ENCODE peak calls at places on chromosomes 5 and 9, in eight cellular contexts. J is ovary; M is suprapubic skin; F is colonic mucosa; L is stomach; K is MM.1S; T is CD4-positive, alpha-beta memory T cell; P is tibial artery. R is an unnamed sample.

GRCh38 chr9:37936965-37937364 is 33.0 kb upstream of the SLC25A51 start:
- DNase-seq in J (no peak), M (no peak), F (no peak), L (no peak), K (no peak), T (no peak), P (no peak), R (no peak)

GRCh38 chr5:1536298-1537165 is 12.8 kb upstream of the LPCAT1 start:
- DNase-seq in J (no peak), M (no peak), F (peak; percentile 27), L (peak; percentile 34), K (peak; percentile 62), T (peak; percentile 67), P (peak; percentile 19), R (peak; percentile 45)

GRCh38 chr9:16455842-16456241 is 414.6 kb downstream of the BNC2 start:
- DNase-seq in J (no peak), M (no peak), F (no peak), L (no peak), K (no peak), T (no peak), P (no peak), R (no peak)

GRCh38 chr5:21154526-21154925 is 1166.5 kb upstream of the CDH18 start:
- DNase-seq in J (no peak), M (no peak), F (no peak), L (no peak), K (no peak), T (no peak), P (no peak), R (no peak)

GRCh38 chr9:120891255-120891954 is 14.4 kb upstream of the PHF19 start:
- DNase-seq in J (no peak), M (no peak), F (no peak), L (no peak), K (no peak), T (peak; percentile 59), P (no peak), R (peak; percentile 66)

GRCh38 chr5:72541501-72542235 is 34.5 kb upstream of the ZNF366 start:
- DNase-seq in J (no peak), M (no peak), F (no peak), L (no peak), K (no peak), T (no peak), P (no peak), R (no peak)

GRCh38 chr5:137575847-137576246 is 76.7 kb upstream of the SPOCK1 start:
- DNase-seq in J (no peak), M (no peak), F (no peak), L (no peak), K (no peak), T (no peak), P (no peak), R (no peak)

GRCh38 chr9:89390068-89390555 is 71.8 kb downstream of the SECISBP2 start:
- DNase-seq in J (no peak), M (no peak), F (no peak), L (no peak), K (no peak), T (no peak), P (no peak), R (no peak)

GRCh38 chr9:126916909-126917308 is 2.3 kb downstream of the RALGPS1 start:
- DNase-seq in J (no peak), M (no peak), F (no peak), L (no peak), K (no peak), T (no peak), P (no peak), R (no peak)

GRCh38 chr5:22549876-22550671 is 303.1 kb downstream of the CDH12 start:
- DNase-seq in J (no peak), M (no peak), F (no peak), L (no peak), K (no peak), T (no peak), P (no peak), R (no peak)

GRCh38 chr9:123020796-123021195 is 12.7 kb upstream of the GPR21 start:
- DNase-seq in J (no peak), M (no peak), F (no peak), L (no peak), K (no peak), T (no peak), P (no peak), R (no peak)

GRCh38 chr9:93009337-93010015 is 49.0 kb upstream of the SUSD3 start:
- DNase-seq in J (no peak), M (no peak), F (peak; percentile 14), L (no peak), K (no peak), T (no peak), P (no peak), R (no peak)

GRCh38 chr9:100170556-100170955 is 71.5 kb downstream of the INVS start:
- DNase-seq in J (no peak), M (no peak), F (no peak), L (no peak), K (no peak), T (no peak), P (no peak), R (no peak)

GRCh38 chr9:10000669-10001068 is 612.1 kb downstream of the PTPRD start:
- DNase-seq in J (no peak), M (no peak), F (no peak), L (no peak), K (no peak), T (no peak), P (no peak), R (no peak)

GRCh38 chr5:54668096-54668495 is 150.5 kb downstream of the SNX18 start:
- DNase-seq in J (no peak), M (no peak), F (no peak), L (no peak), K (no peak), T (no peak), P (no peak), R (no peak)

GRCh38 chr5:54669285-54669684 is 151.7 kb downstream of the SNX18 start:
- DNase-seq in J (no peak), M (no peak), F (no peak), L (no peak), K (no peak), T (no peak), P (no peak), R (no peak)

GRCh38 chr5:54671111-54671531 is 153.6 kb downstream of the SNX18 start:
- DNase-seq in J (no peak), M (no peak), F (no peak), L (no peak), K (no peak), T (no peak), P (no peak), R (no peak)

GRCh38 chr5:54672867-54673266 is 155.3 kb downstream of the SNX18 start:
- DNase-seq in J (no peak), M (no peak), F (no peak), L (no peak), K (no peak), T (no peak), P (no peak), R (no peak)

GRCh38 chr5:54669845-54670635 is 152.5 kb downstream of the SNX18 start:
- DNase-seq in J (no peak), M (no peak), F (no peak), L (no peak), K (no peak), T (no peak), P (no peak), R (no peak)
- H3K4me3 ChIP-seq in J (no peak overlapping the region), M (no peak overlapping the region), F (no peak overlapping the region), L (no peak overlapping the region), K (no peak overlapping the region), T (no peak overlapping the region), P (no peak overlapping the region), R (no peak overlapping the region)

GRCh38 chr5:34712565-34712964 is 56.4 kb downstream of the RAI14 start:
- DNase-seq in J (no peak), M (no peak), F (no peak), L (no peak), K (no peak), T (no peak), P (no peak), R (no peak)

GRCh38 chr5:34707451-34708107 is 51.5 kb downstream of the RAI14 start:
- DNase-seq in J (no peak), M (no peak), F (no peak), L (no peak), K (no peak), T (no peak), P (no peak), R (no peak)

GRCh38 chr5:34709861-34710673 is 53.9 kb downstream of the RAI14 start:
- DNase-seq in J (no peak), M (no peak), F (no peak), L (no peak), K (no peak), T (no peak), P (no peak), R (no peak)

GRCh38 chr5:34706084-34706483 is 50.0 kb downstream of the RAI14 start:
- DNase-seq in J (no peak), M (no peak), F (no peak), L (no peak), K (no peak), T (no peak), P (no peak), R (no peak)

DNA sequence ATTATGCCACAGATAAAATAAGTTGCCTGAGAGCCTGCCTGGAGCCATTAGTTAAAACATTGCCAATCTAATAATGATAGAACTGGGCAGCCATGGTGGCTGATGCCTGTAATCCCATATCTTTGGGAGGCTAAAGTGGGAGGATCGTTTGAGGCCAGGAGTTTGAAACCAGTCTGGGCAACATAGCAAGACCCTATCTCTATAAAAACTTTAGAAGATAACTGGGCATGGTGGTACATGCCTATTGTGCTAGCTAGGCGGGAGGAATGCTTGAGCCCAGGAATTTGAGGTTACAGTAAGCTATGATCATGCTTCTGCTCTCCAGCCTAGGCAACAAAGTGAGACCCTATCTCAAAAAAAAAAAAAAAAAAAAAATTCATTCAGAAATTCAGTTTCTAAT is 52.6 kb downstream of the RAI14 start:
- DNase-seq in J (no peak), M (no peak), F (no peak), L (no peak), K (no peak), T (no peak), P (no peak), R (no peak)
- H3K27ac ChIP-seq in J (no peak overlapping the region), M (no peak overlapping the region), F (no peak overlapping the region), L (no peak overlapping the region), K (no peak overlapping the region), T (no peak overlapping the region), P (peak overlapping the region; percentile 47), R (no peak overlapping the region)

DNA sequence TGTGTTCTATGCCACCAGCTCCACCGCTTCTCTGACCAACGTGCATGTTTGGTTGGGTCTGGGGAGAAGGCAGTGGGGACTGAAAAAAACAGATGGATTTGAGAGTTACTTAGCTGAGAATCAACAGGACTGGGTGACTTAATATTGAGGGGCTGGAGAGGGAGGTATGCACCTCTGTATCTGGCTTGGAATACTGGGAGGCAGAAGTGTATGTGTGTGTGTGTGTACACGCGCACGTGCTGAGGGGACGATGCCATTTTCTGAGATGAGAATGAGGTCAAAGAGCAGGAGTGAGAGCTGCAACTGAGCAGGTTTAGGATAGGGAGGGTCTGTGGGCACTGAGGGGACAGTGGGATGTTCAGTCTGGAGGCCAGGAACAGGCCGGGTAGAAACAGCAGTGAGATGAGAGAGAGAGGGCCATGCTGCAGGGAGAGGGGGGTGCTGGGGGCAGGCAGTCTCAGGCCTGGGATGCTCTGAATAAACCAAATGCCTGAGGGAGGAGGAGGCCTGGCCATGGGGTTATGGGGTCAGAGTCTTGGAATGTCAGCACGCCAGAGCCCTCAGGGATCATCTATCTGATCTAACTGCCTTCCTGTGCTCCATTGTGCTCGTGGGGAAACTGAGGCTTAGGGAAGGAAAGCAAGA is 14.0 kb downstream of the PDGFRB start:
- DNase-seq in J (no peak), M (no peak), F (no peak), L (no peak), K (no peak), T (no peak), P (no peak), R (no peak)
- H3K4me1 ChIP-seq in J (peaks cover 68% of the 10 kb centered on the region), M (peaks cover 76% of the 10 kb centered on the region), F (no peaks in the 10 kb centered on the region), L (peaks cover 81% of the 10 kb centered on the region), K (no peaks in the 10 kb centered on the region), T (no peaks in the 10 kb centered on the region), P (peaks cover 11% of the 10 kb centered on the region), R (no peaks in the 10 kb centered on the region)

GRCh38 chr5:160467555-160468418 is 46.1 kb downstream of the PTTG1 start:
- DNase-seq in J (peak; percentile 9), M (peak; percentile 79), F (peak; percentile 89), L (peak; percentile 89), K (peak; percentile 97), T (peak; percentile 77), P (peak; percentile 72), R (peak; percentile 41)
- H3K4me3 ChIP-seq in J (peak overlapping the region; percentile 22), M (peak overlapping the region; percentile 47), F (peak overlapping the region; percentile 30), L (peak overlapping the region; percentile 43), K (peak overlapping the region; percentile 87), T (peak overlapping the region; percentile 73), P (peak overlapping the region; percentile 31), R (peak overlapping the region; percentile 69)